ENCODE peak calls at places on chromosomes 13 and 19, in four cellular contexts. O is pancreas, T is GM23248, Z is psoas muscle. G is an unnamed sample.
A peak's percentile ranks its signal among the peaks of the same experiment; 100 is the strongest.

GRCh38 chr13:77891041-77891440 is 27.6 kb downstream of the EDNRB start:
- DNase-seq in O (no peak), T (no peak), Z (no peak), G (no peak)

GRCh38 chr19:12365372-12366162 is at the start of gene ZNF442:
- DNase-seq in O (peak; percentile 95), T (peak; percentile 97), Z (peak; percentile 96), G (peak; percentile 100)

GRCh38 chr13:93505104-93505952 is 278.7 kb downstream of the GPC6 start:
- DNase-seq in O (no peak), T (peak; percentile 57), Z (no peak), G (peak; percentile 73)

GRCh38 chr19:13935765-13936486 is 2.3 kb downstream of the PODNL1 start:
- DNase-seq in O (no peak), T (no peak), Z (no peak), G (peak; percentile 40)

GRCh38 chr13:102582256-102582655 is 14.5 kb upstream of the TPP2 start:
- DNase-seq in O (no peak), T (no peak), Z (no peak), G (no peak)

GRCh38 chr13:77729502-77730221 is 32.2 kb downstream of the SLAIN1 start:
- DNase-seq in O (no peak), T (no peak), Z (no peak), G (no peak)

GRCh38 chr19:45113628-45114027 is 20.6 kb downstream of the PPP1R37 start:
- DNase-seq in O (no peak), T (no peak), Z (no peak), G (no peak)

GRCh38 chr19:19606021-19606420 is 12.5 kb downstream of the PBX4 start:
- DNase-seq in O (no peak), T (no peak), Z (no peak), G (no peak)

GRCh38 chr13:27678306-27679040 is 56.8 kb downstream of the POLR1D start:
- DNase-seq in O (no peak), T (no peak), Z (no peak), G (no peak)

GRCh38 chr13:37453246-37453645 is 145.3 kb downstream of the POSTN start:
- DNase-seq in O (no peak), T (peak; percentile 41), Z (no peak), G (no peak)

GRCh38 chr13:63691474-63691873 is 2275.8 kb upstream of the PCDH20 start:
- DNase-seq in O (no peak), T (no peak), Z (no peak), G (no peak)

GRCh38 chr13:93552596-93552995 is 326.0 kb downstream of the GPC6 start:
- DNase-seq in O (no peak), T (no peak), Z (no peak), G (no peak)

GRCh38 chr19:4556574-4557185 is 2.8 kb downstream of the SEMA6B start:
- DNase-seq in O (no peak), T (peak; percentile 56), Z (no peak), G (peak; percentile 42)

GRCh38 chr19:38442736-38443135 is 9.2 kb downstream of the RYR1 start:
- DNase-seq in O (no peak), T (no peak), Z (no peak), G (no peak)

GRCh38 chr19:50777830-50778303 is 7.6 kb downstream of the GPR32 start:
- DNase-seq in O (no peak), T (peak; percentile 63), Z (no peak), G (peak; percentile 42)

GRCh38 chr13:91406619-91407018 is 8.2 kb downstream of the GPC5 start:
- DNase-seq in O (no peak), T (peak; percentile 51), Z (no peak), G (no peak)

GRCh38 chr19:18160792-18161690 is 8.1 kb downstream of the PIK3R2 start:
- DNase-seq in O (peak; percentile 62), T (peak; percentile 79), Z (peak; percentile 79), G (peak; percentile 71)

GRCh38 chr19:2446390-2446789 is 10.4 kb downstream of the LMNB2 start:
- DNase-seq in O (no peak), T (no peak), Z (peak; percentile 88), G (no peak)

GRCh38 chr13:112127564-112127963 is 60.6 kb downstream of the SOX1 start:
- DNase-seq in O (no peak), T (no peak), Z (no peak), G (no peak)

GRCh38 chr19:2274937-2275535 is 6.9 kb downstream of the PEAK3 start:
- DNase-seq in O (peak; percentile 57), T (peak; percentile 84), Z (peak; percentile 69), G (peak; percentile 77)

GRCh38 chr19:23554548-23554947 is 132.5 kb downstream of the ZNF675 start:
- DNase-seq in O (no peak), T (no peak), Z (no peak), G (no peak)

GRCh38 chr19:1016647-1017114 is 4.2 kb downstream of the TMEM259 start:
- DNase-seq in O (no peak), T (peak; percentile 89), Z (no peak), G (no peak)

GRCh38 chr19:18519962-18520847 is 1.7 kb downstream of the ELL start:
- DNase-seq in O (peak; percentile 83), T (peak; percentile 89), Z (peak; percentile 74), G (peak; percentile 66)

GRCh38 chr19:49435670-49436069 is 5.7 kb downstream of the SLC17A7 start:
- DNase-seq in O (no peak), T (no peak), Z (no peak), G (no peak)

GRCh38 chr13:46578590-46578975 is 25.6 kb downstream of the LRCH1 start:
- DNase-seq in O (no peak), T (no peak), Z (no peak), G (no peak)

GRCh38 chr19:17129377-17129776 is 53.8 kb downstream of the MYO9B start:
- DNase-seq in O (no peak), T (no peak), Z (no peak), G (peak; percentile 29)

GRCh38 chr13:48410199-48410598 is 2.7 kb downstream of the LPAR6 start:
- DNase-seq in O (no peak), T (peak; percentile 24), Z (no peak), G (no peak)

GRCh38 chr13:52809310-52809769 is 39.1 kb downstream of the PCDH8 start:
- DNase-seq in O (peak; percentile 34), T (peak; percentile 67), Z (peak; percentile 24), G (peak; percentile 76)

GRCh38 chr19:17538684-17539287 is 16.7 kb upstream of the COLGALT1 start:
- DNase-seq in O (no peak), T (peak; percentile 23), Z (no peak), G (no peak)

GRCh38 chr19:18869781-18870530 is 26.0 kb downstream of the CERS1 start:
- DNase-seq in O (no peak), T (no peak), Z (peak; percentile 17), G (no peak)

GRCh38 chr13:77537302-77537919 is 1.9 kb downstream of the SCEL start:
- DNase-seq in O (no peak), T (no peak), Z (no peak), G (no peak)

GRCh38 chr19:47111081-47111589 is 2.4 kb downstream of the ZC3H4 start:
- DNase-seq in O (peak; percentile 18), T (peak; percentile 43), Z (no peak), G (no peak)

GRCh38 chr19:17775245-17775927 is 19.6 kb upstream of the B3GNT3 start:
- DNase-seq in O (no peak), T (peak; percentile 51), Z (no peak), G (peak; percentile 43)

DNA sequence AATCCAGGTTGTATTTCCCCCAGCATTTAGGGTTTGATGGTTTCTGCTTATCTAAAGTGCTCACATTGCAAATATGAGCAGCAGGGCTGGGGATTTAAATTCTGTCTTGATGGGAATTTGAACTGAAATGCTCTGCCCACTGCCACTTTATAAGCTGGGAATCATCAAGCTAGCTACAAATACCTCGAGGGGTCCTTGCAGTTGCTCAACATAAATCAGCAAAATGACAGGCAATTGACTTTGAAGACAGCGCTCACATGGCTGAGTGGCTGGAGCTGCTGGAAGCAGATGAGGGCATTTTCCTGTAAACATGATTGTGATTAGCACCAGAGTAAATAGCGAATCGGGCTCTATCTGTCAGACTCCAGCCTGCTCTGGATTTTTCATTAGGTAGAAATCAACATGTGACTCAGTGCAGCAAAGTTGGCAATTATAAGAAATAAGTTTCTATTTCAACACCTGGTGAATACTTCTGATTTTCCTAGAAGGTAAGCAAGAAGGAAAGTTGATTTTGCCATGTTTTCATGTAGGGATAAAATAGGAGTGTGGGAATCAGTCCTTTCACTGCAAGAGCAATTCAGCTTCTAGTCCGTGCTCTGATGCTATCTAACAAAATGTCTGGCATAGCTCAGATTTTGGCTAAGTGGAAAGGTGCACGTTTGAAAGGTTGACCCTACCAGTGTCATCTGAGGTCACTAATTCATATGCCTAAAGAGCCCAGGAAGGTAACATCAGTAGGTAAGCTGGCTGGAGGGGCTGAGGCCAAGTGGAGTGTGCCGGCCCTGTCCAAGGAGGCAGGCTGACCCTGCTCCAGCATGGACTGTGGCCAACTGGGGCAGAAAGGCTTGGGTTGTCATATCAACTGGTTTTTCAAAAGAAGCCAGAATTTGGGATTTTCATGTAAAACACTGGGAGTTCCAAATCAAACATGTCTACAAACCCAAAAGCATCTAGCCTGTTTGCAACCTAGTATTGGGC is 39.1 kb upstream of the MEDAG start:
- DNase-seq in O (no peak), T (no peak), Z (no peak), G (peak; percentile 41)
- H3K4me3 ChIP-seq in O (no peak overlapping the region), T (no peak overlapping the region), Z (no peak overlapping the region), G (no peak overlapping the region)

GRCh38 chr13:113162783-113163685 is 4.6 kb downstream of the PROZ start:
- DNase-seq in O (no peak), T (no peak), Z (no peak), G (no peak)

GRCh38 chr13:113158946-113159345 is 498 bp downstream of the PROZ start:
- DNase-seq in O (no peak), T (no peak), Z (no peak), G (no peak)

GRCh38 chr13:113160983-113161382 is 2.5 kb downstream of the PROZ start:
- DNase-seq in O (no peak), T (no peak), Z (no peak), G (no peak)

GRCh38 chr13:113159701-113160100 is 1.3 kb downstream of the PROZ start:
- DNase-seq in O (no peak), T (no peak), Z (no peak), G (no peak)

GRCh38 chr13:113161433-113161832 is 3.0 kb downstream of the PROZ start:
- DNase-seq in O (no peak), T (no peak), Z (no peak), G (no peak)
- H3K4me1 ChIP-seq in O (no peaks in the 10 kb centered on the region), T (no peaks in the 10 kb centered on the region), Z (no peaks in the 10 kb centered on the region), G (no peaks in the 10 kb centered on the region)

DNA sequence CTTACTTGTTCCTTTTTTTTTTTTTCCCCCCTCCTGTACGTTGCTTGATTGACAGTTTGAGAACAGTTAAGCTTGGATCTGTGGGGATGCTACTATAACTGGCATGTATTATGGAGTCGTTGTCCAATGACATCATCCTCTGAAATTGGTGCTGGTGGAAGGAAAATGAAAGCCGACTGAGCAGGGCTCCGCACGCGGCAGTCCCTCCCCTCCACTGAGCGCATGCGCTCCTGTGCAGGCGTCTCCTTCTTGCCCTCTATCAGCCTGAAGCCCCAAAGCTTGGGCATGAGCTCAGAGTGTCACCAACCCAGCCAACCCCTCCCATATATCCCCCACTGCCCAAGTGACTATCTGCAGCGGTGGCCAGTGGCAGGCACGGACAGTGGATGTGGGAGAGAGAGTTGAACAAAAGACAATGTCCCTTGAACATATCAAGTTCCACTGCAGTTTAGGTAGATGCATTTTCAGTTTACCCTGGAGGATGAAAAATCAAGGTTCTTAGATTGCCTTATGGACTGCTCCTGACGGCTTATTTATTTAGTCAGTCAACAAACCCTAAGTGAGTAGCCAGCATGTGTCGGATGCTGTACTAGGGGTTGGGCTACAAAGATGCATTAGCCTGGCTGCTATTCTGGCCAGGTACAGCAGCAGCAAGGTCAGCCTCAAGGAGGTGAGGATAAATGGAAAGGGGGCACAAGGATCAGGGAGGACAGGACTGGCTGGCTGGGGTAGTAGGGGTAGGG is 20.8 kb downstream of the MBNL2 start:
- DNase-seq in O (no peak), T (no peak), Z (peak; percentile 46), G (no peak)
- H3K4me3 ChIP-seq in O (no peak overlapping the region), T (no peak overlapping the region), Z (peak overlapping the region; percentile 41), G (no peak overlapping the region)

GRCh38 chr13:110574161-110574560 is 12.6 kb upstream of the RAB20 start:
- DNase-seq in O (no peak), T (peak; percentile 51), Z (no peak), G (peak; percentile 11)
- H3K4me1 ChIP-seq in O (no peaks in the 10 kb centered on the region), T (no peaks in the 10 kb centered on the region), Z (no peaks in the 10 kb centered on the region), G (no peaks in the 10 kb centered on the region)